ENCODE peak calls at places on chromosomes 3 and 15, in five cellular contexts. One of them, this sample, is unnamed. For H3K27me3 and H3K4me1, the result is how much of the 10 kb centered on the place peaks cover.

GRCh38 chr15:41832875-41833274 is 5.0 kb downstream of the JMJD7 start:
- DNase-seq in H1: no peak
- DNase-seq in SK-N-SH: no peak
- DNase-seq in CD4-positive, alpha-beta memory T cell: no peak
- DNase-seq in aorta: no peak
- DNase-seq in this sample: no peak

GRCh38 chr3:101189786-101190185 is 130.6 kb downstream of the IMPG2 start:
- DNase-seq in H1: no peak
- DNase-seq in SK-N-SH: no peak
- DNase-seq in CD4-positive, alpha-beta memory T cell: no peak
- DNase-seq in aorta: no peak
- DNase-seq in this sample: no peak

GRCh38 chr15:66751579-66751978 is 49.5 kb downstream of the SMAD6 start:
- DNase-seq in H1: no peak
- DNase-seq in SK-N-SH: no peak
- DNase-seq in CD4-positive, alpha-beta memory T cell: peak
- DNase-seq in aorta: no peak
- DNase-seq in this sample: no peak

GRCh38 chr3:10772230-10773161 is 43.5 kb upstream of the SLC6A11 start:
- DNase-seq in H1: peak
- DNase-seq in SK-N-SH: peak
- DNase-seq in CD4-positive, alpha-beta memory T cell: no peak
- DNase-seq in aorta: no peak
- DNase-seq in this sample: no peak

GRCh38 chr3:125168711-125169410 is 43.7 kb downstream of the SLC12A8 start:
- DNase-seq in H1: no peak
- DNase-seq in SK-N-SH: no peak
- DNase-seq in CD4-positive, alpha-beta memory T cell: no peak
- DNase-seq in aorta: no peak
- DNase-seq in this sample: no peak

GRCh38 chr3:175193815-175194518 is 334.8 kb downstream of the NAALADL2 start:
- DNase-seq in H1: no peak
- DNase-seq in SK-N-SH: no peak
- DNase-seq in CD4-positive, alpha-beta memory T cell: no peak
- DNase-seq in aorta: no peak
- DNase-seq in this sample: no peak

GRCh38 chr15:43932907-43933306 is 106.1 kb downstream of the WDR76 start:
- DNase-seq in H1: no peak
- DNase-seq in SK-N-SH: no peak
- DNase-seq in CD4-positive, alpha-beta memory T cell: no peak
- DNase-seq in aorta: no peak
- DNase-seq in this sample: no peak

GRCh38 chr3:98978068-98978811 is 76.7 kb upstream of the DCBLD2 start:
- DNase-seq in H1: no peak
- DNase-seq in SK-N-SH: no peak
- DNase-seq in CD4-positive, alpha-beta memory T cell: no peak
- DNase-seq in aorta: no peak
- DNase-seq in this sample: no peak

GRCh38 chr3:151226088-151226563 is 23.1 kb upstream of the GPR171 start:
- DNase-seq in H1: no peak
- DNase-seq in SK-N-SH: no peak
- DNase-seq in CD4-positive, alpha-beta memory T cell: no peak
- DNase-seq in aorta: no peak
- DNase-seq in this sample: no peak

GRCh38 chr15:54803139-54803808 is 393.5 kb downstream of the RSL24D1 start:
- DNase-seq in H1: no peak
- DNase-seq in SK-N-SH: no peak
- DNase-seq in CD4-positive, alpha-beta memory T cell: no peak
- DNase-seq in aorta: no peak
- DNase-seq in this sample: no peak

GRCh38 chr15:90580946-90581345 is 51.2 kb downstream of the CRTC3 start:
- DNase-seq in H1: no peak
- DNase-seq in SK-N-SH: no peak
- DNase-seq in CD4-positive, alpha-beta memory T cell: no peak
- DNase-seq in aorta: no peak
- DNase-seq in this sample: no peak

GRCh38 chr15:28960979-28961378 is 75.2 kb downstream of the APBA2 start:
- DNase-seq in H1: no peak
- DNase-seq in SK-N-SH: no peak
- DNase-seq in CD4-positive, alpha-beta memory T cell: no peak
- DNase-seq in aorta: no peak
- DNase-seq in this sample: peak

GRCh38 chr3:11690863-11691833 is 47.4 kb upstream of the VGLL4 start:
- DNase-seq in H1: no peak
- DNase-seq in SK-N-SH: no peak
- DNase-seq in CD4-positive, alpha-beta memory T cell: no peak
- DNase-seq in aorta: no peak
- DNase-seq in this sample: peak

GRCh38 chr15:25244731-25245585 is 193.9 kb downstream of the UBE3A start:
- DNase-seq in H1: peak
- DNase-seq in SK-N-SH: no peak
- DNase-seq in CD4-positive, alpha-beta memory T cell: no peak
- DNase-seq in aorta: peak
- DNase-seq in this sample: no peak

GRCh38 chr3:156459434-156459833 is 95.5 kb downstream of the SSR3 start:
- DNase-seq in H1: no peak
- DNase-seq in SK-N-SH: no peak
- DNase-seq in CD4-positive, alpha-beta memory T cell: no peak
- DNase-seq in aorta: peak
- DNase-seq in this sample: no peak

GRCh38 chr3:125057186-125057850 is 1.5 kb upstream of the HEG1 start:
- DNase-seq in H1: no peak
- DNase-seq in SK-N-SH: no peak
- DNase-seq in CD4-positive, alpha-beta memory T cell: no peak
- DNase-seq in aorta: no peak
- DNase-seq in this sample: no peak

GRCh38 chr3:123031051-123031450 is 3.5 kb upstream of the SEMA5B start:
- DNase-seq in H1: no peak
- DNase-seq in SK-N-SH: no peak
- DNase-seq in CD4-positive, alpha-beta memory T cell: no peak
- DNase-seq in aorta: no peak
- DNase-seq in this sample: no peak

GRCh38 chr15:63462053-63462452 is 42.3 kb upstream of the USP3 start:
- DNase-seq in H1: no peak
- DNase-seq in SK-N-SH: no peak
- DNase-seq in CD4-positive, alpha-beta memory T cell: no peak
- DNase-seq in aorta: no peak
- DNase-seq in this sample: no peak

DNA sequence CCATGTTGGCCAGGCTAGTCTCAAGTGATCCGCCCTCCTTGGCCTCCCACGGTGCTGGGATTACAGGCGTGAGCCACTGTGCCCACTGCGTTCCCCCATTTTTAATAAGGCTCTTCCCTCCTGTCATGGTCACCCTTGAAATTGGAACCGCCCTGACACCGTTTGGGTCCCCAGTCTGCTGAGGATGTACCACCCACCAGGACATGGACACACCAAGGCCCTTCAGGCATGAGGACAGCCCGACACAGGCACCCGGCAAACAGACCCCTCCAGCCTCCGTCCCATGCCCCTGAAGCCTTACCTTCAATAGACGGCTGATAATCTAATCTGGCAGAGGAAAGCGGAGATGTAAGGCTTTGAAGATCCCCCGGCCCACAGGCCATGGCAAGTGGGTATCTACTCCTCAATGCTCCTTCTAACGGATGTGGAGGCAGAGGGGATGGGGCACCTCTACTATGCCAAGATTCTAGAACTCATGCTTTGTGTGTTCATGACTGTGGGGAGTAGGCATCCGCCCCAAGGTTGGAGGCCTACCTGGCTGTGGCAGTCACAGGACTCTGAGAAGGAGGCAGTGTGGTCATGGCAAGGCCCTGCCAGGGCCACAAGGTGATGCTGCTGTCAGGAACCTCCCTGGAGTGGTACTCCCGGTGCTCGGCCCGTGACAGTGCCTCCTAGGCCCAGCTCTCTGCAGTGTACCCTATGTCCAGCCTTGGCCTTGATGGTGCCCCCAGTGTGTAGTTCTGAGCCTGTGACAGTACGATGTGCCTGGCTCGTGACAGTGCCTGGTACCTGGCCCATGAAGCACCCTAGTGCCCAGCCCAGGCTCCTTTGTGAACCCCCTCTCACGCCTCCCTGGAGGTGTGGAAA is 18.6 kb upstream of the PRSS50 start:
- DNase-seq in H1: peak
- DNase-seq in SK-N-SH: no peak
- DNase-seq in CD4-positive, alpha-beta memory T cell: no peak
- DNase-seq in aorta: no peak
- DNase-seq in this sample: no peak
- H3K27me3 ChIP-seq in H1: under half
- H3K27me3 ChIP-seq in SK-N-SH: under half
- H3K27me3 ChIP-seq in CD4-positive, alpha-beta memory T cell: under half
- H3K27me3 ChIP-seq in aorta: under half
- H3K27me3 ChIP-seq in this sample: under half

DNA sequence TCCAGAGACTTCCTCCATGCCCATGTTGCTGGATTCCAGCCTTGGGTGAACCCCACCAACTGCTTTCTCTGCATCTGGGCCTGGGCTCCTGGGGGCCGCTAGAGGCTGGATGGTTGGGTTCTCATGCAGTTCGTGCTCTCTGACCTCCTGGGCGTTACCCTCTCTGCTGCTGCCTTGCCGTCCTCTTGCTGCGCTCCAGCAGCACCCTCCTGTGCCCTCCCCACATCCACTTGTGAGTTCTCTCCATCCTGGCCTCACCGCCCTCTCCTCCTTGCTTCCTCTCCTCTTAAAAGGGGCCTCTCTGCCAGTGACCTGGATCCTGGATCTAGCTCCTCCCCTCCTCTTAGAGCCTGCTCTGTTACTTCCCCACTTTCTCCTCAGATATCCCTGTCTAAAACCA is 43.7 kb downstream of the CHCHD6 start:
- DNase-seq in H1: no peak
- DNase-seq in SK-N-SH: no peak
- DNase-seq in CD4-positive, alpha-beta memory T cell: no peak
- DNase-seq in aorta: peak
- DNase-seq in this sample: peak
- H3K27ac ChIP-seq in H1: no peak
- H3K27ac ChIP-seq in SK-N-SH: no peak
- H3K27ac ChIP-seq in CD4-positive, alpha-beta memory T cell: no peak
- H3K27ac ChIP-seq in aorta: no peak
- H3K27ac ChIP-seq in this sample: peak

DNA sequence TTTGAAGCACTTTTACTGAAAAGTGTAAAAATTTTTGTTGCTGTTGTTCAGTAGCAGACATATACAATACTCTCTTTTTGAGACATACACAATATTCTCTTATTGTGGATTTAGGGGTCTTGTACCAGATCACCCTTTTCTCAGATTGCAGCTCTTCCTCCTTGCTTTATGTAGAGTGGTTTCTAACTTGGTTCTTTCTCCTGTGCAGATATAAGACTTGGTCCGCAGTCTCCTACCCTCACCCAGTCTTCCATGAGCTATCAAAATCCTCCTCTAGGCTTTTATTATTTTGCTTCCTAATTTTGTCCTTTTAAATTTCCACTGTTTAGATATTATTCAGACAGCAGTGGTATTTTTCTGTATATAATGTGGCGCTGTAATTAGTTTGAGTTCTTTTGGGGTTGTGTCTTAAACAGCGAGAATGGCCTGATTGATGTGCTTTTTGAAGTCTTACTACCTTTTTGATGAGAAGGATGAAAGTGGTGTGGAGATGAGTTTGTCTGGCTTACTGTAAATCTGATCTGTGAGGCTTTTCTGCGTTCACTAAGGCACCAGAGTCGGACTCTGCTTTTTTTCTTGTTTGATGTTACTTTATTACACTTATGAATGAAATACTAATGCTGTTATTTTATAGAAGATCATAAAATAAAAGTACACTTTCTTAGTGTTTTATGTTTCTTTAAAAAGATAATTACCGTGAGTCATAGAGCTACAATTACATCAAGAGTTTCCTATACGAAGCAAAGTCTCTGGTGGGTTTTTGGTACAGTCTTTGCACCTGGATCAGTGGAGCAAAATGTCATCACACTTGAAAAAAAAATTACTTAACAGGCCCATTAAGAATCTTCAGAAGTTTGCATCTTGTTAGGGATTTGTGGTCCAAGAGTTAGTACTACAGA is 27.8 kb downstream of the FNDC3B start:
- DNase-seq in H1: no peak
- DNase-seq in SK-N-SH: no peak
- DNase-seq in CD4-positive, alpha-beta memory T cell: no peak
- DNase-seq in aorta: no peak
- DNase-seq in this sample: no peak
- H3K4me1 ChIP-seq in H1: under half
- H3K4me1 ChIP-seq in SK-N-SH: under half
- H3K4me1 ChIP-seq in CD4-positive, alpha-beta memory T cell: under half
- H3K4me1 ChIP-seq in aorta: under half
- H3K4me1 ChIP-seq in this sample: under half

DNA sequence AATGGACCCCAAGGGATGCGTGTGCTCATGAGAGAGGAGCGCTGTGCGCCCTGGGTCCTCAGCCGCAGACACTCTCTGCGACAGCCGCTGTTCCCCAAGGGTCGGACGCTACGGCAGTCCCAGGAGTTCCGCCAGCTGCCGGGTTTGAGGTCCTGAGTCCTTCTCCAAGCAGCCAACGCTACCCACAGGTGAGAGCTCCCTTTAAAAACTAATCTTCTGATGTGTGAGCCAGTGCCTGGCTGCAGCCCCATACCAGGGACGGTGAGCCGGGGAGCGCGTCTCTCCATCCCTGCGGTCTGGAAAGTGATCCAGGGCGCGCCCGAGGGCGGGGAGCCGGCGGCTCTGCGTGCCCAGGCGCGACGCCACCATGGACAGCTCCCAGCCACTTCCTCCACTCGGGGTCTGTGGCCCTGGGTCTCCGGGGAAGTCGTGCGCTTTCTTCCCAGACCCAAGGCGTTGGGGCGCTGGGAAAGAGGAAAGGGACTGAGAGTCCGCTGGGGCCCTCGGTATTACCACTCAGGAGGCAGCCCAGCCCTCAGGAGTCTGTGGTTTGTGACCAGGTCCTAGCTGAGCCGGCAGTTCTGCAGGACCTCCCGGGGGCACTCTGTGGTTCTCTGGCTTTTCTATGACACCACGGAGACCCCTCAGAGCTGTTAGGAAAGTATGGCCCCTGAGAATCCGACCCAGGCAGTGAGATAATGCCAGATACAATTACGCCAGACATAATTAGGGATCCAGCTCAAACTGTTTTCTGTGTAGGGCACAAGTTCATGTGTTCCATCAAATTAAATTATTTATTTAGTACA is 1.4 kb downstream of the CEMIP start:
- DNase-seq in H1: peak
- DNase-seq in SK-N-SH: peak
- DNase-seq in CD4-positive, alpha-beta memory T cell: no peak
- DNase-seq in aorta: peak
- DNase-seq in this sample: peak
- H3K27me3 ChIP-seq in H1: under half
- H3K27me3 ChIP-seq in SK-N-SH: under half
- H3K27me3 ChIP-seq in CD4-positive, alpha-beta memory T cell: under half
- H3K27me3 ChIP-seq in aorta: under half
- H3K27me3 ChIP-seq in this sample: half or more

GRCh38 chr3:41129731-41130130 is 69.6 kb upstream of the CTNNB1 start:
- DNase-seq in H1: no peak
- DNase-seq in SK-N-SH: no peak
- DNase-seq in CD4-positive, alpha-beta memory T cell: no peak
- DNase-seq in aorta: no peak
- DNase-seq in this sample: no peak

GRCh38 chr3:41125258-41125657 is 74.0 kb upstream of the CTNNB1 start:
- DNase-seq in H1: no peak
- DNase-seq in SK-N-SH: no peak
- DNase-seq in CD4-positive, alpha-beta memory T cell: no peak
- DNase-seq in aorta: no peak
- DNase-seq in this sample: no peak

GRCh38 chr3:41126961-41127360 is 72.3 kb upstream of the CTNNB1 start:
- DNase-seq in H1: no peak
- DNase-seq in SK-N-SH: no peak
- DNase-seq in CD4-positive, alpha-beta memory T cell: no peak
- DNase-seq in aorta: no peak
- DNase-seq in this sample: no peak

GRCh38 chr3:41127414-41127813 is 71.9 kb upstream of the CTNNB1 start:
- DNase-seq in H1: no peak
- DNase-seq in SK-N-SH: no peak
- DNase-seq in CD4-positive, alpha-beta memory T cell: no peak
- DNase-seq in aorta: no peak
- DNase-seq in this sample: no peak

GRCh38 chr3:41126475-41126874 is 72.8 kb upstream of the CTNNB1 start:
- DNase-seq in H1: no peak
- DNase-seq in SK-N-SH: no peak
- DNase-seq in CD4-positive, alpha-beta memory T cell: no peak
- DNase-seq in aorta: no peak
- DNase-seq in this sample: no peak
- H3K27ac ChIP-seq in H1: no peak
- H3K27ac ChIP-seq in SK-N-SH: no peak
- H3K27ac ChIP-seq in CD4-positive, alpha-beta memory T cell: no peak
- H3K27ac ChIP-seq in aorta: no peak
- H3K27ac ChIP-seq in this sample: no peak

This sample was measured in cardiac muscle cell.